ENCODE peak calls at places on chromosomes 7 and 10, in five cellular contexts. Y is RPMI8226, D is nephron progenitor cell, R is transverse colon, H is NCI-H1105. E is an unnamed sample.

GRCh38 chr10:35041502-35041879 is 48.6 kb downstream of the CUL2 start:
- DNase-seq in Y (no peak), D (no peak), R (no peak), H (no peak), E (no peak)

GRCh38 chr7:98617051-98617959 is at the start of gene NPTX2:
- DNase-seq in Y (peak; percentile 20), D (peak; percentile 89), R (peak; percentile 18), H (peak; percentile 78), E (no peak)

GRCh38 chr7:123871998-123872867 is 27.3 kb downstream of the HYAL4 start:
- DNase-seq in Y (peak; percentile 57), D (peak; percentile 33), R (peak; percentile 33), H (peak; percentile 42), E (peak; percentile 65)

GRCh38 chr10:114684822-114685209 is 26.7 kb upstream of the ABLIM1 start:
- DNase-seq in Y (no peak), D (no peak), R (no peak), H (no peak), E (no peak)

GRCh38 chr7:151844080-151844827 is 32.7 kb downstream of the PRKAG2 start:
- DNase-seq in Y (no peak), D (no peak), R (no peak), H (no peak), E (no peak)

GRCh38 chr10:17910144-17910789 is 41.5 kb upstream of the SLC39A12 start:
- DNase-seq in Y (peak; percentile 46), D (peak; percentile 10), R (peak; percentile 44), H (no peak), E (no peak)

GRCh38 chr10:90319188-90319914 is 538.5 kb downstream of the HTR7 start:
- DNase-seq in Y (peak; percentile 11), D (no peak), R (no peak), H (no peak), E (no peak)

GRCh38 chr7:5429857-5430611 is 6.4 kb upstream of the TNRC18 start:
- DNase-seq in Y (peak; percentile 29), D (peak; percentile 57), R (peak; percentile 69), H (no peak), E (peak; percentile 53)

GRCh38 chr10:70704211-70704610 is 31.9 kb downstream of the ADAMTS14 start:
- DNase-seq in Y (no peak), D (no peak), R (no peak), H (no peak), E (no peak)

GRCh38 chr7:117686311-117686935 is 186.8 kb downstream of the CTTNBP2 start:
- DNase-seq in Y (no peak), D (no peak), R (no peak), H (no peak), E (no peak)

GRCh38 chr10:75063461-75064230 is 47.8 kb upstream of the SAMD8 start:
- DNase-seq in Y (no peak), D (no peak), R (no peak), H (no peak), E (no peak)

GRCh38 chr10:96401036-96401435 is 42.2 kb upstream of the OPALIN start:
- DNase-seq in Y (no peak), D (no peak), R (no peak), H (no peak), E (no peak)

GRCh38 chr10:12419279-12419847 is 70.0 kb downstream of the CAMK1D start:
- DNase-seq in Y (no peak), D (no peak), R (no peak), H (no peak), E (no peak)

GRCh38 chr10:8640878-8641277 is 586.4 kb downstream of the GATA3 start:
- DNase-seq in Y (no peak), D (no peak), R (no peak), H (no peak), E (no peak)

GRCh38 chr7:73896454-73896853 is 35.5 kb downstream of the TMEM270 start:
- DNase-seq in Y (no peak), D (no peak), R (no peak), H (no peak), E (no peak)

E was measured in stomach.